ENCODE peak calls at places on chromosomes 3 and 15, in five cellular contexts. One of them, this sample, is unnamed.

GRCh38 chr3:78177780-78178179 is 1137.9 kb downstream of the ROBO2 start:
- DNase-seq in colonic mucosa: no peak
- DNase-seq in endodermal cell: no peak
- DNase-seq in ascending aorta: no peak
- DNase-seq in brain microvascular endothelial cell: no peak
- DNase-seq in this sample: no peak

GRCh38 chr15:68379058-68379758 is 52.8 kb downstream of the ITGA11 start:
- DNase-seq in colonic mucosa: no peak
- DNase-seq in endodermal cell: no peak
- DNase-seq in ascending aorta: peak; percentile 35
- DNase-seq in brain microvascular endothelial cell: no peak
- DNase-seq in this sample: peak; percentile 17

GRCh38 chr3:12994607-12995388 is 78.4 kb downstream of the IQSEC1 start:
- DNase-seq in colonic mucosa: peak; percentile 88
- DNase-seq in endodermal cell: peak; percentile 97
- DNase-seq in ascending aorta: peak; percentile 94
- DNase-seq in brain microvascular endothelial cell: peak; percentile 53
- DNase-seq in this sample: peak; percentile 92

GRCh38 chr15:50250789-50251394 is 14.6 kb downstream of the HDC start:
- DNase-seq in colonic mucosa: no peak
- DNase-seq in endodermal cell: peak; percentile 1
- DNase-seq in ascending aorta: no peak
- DNase-seq in brain microvascular endothelial cell: no peak
- DNase-seq in this sample: no peak

GRCh38 chr3:8319935-8320634 is 181.5 kb upstream of the LMCD1 start:
- DNase-seq in colonic mucosa: no peak
- DNase-seq in endodermal cell: no peak
- DNase-seq in ascending aorta: no peak
- DNase-seq in brain microvascular endothelial cell: peak; percentile 67
- DNase-seq in this sample: no peak

GRCh38 chr3:191901746-191902145 is 440.8 kb downstream of the PYDC2 start:
- DNase-seq in colonic mucosa: no peak
- DNase-seq in endodermal cell: no peak
- DNase-seq in ascending aorta: no peak
- DNase-seq in brain microvascular endothelial cell: no peak
- DNase-seq in this sample: no peak

GRCh38 chr3:69406156-69406555 is 20.3 kb upstream of the FRMD4B start:
- DNase-seq in colonic mucosa: no peak
- DNase-seq in endodermal cell: no peak
- DNase-seq in ascending aorta: no peak
- DNase-seq in brain microvascular endothelial cell: no peak
- DNase-seq in this sample: no peak

GRCh38 chr15:67967871-67968423 is 86.2 kb upstream of the PIAS1 start:
- DNase-seq in colonic mucosa: peak; percentile 74
- DNase-seq in endodermal cell: peak; percentile 88
- DNase-seq in ascending aorta: peak; percentile 89
- DNase-seq in brain microvascular endothelial cell: peak; percentile 35
- DNase-seq in this sample: peak; percentile 76

GRCh38 chr3:27357665-27358258 is 11.4 kb downstream of the NEK10 start:
- DNase-seq in colonic mucosa: peak; percentile 74
- DNase-seq in endodermal cell: peak; percentile 86
- DNase-seq in ascending aorta: no peak
- DNase-seq in brain microvascular endothelial cell: peak; percentile 43
- DNase-seq in this sample: peak; percentile 62

GRCh38 chr15:35885870-35886269 is 339.9 kb upstream of the DPH6 start:
- DNase-seq in colonic mucosa: no peak
- DNase-seq in endodermal cell: no peak
- DNase-seq in ascending aorta: no peak
- DNase-seq in brain microvascular endothelial cell: no peak
- DNase-seq in this sample: no peak

GRCh38 chr3:42539871-42540714 is 37.6 kb downstream of the VIPR1 start:
- DNase-seq in colonic mucosa: peak; percentile 89
- DNase-seq in endodermal cell: peak; percentile 96
- DNase-seq in ascending aorta: no peak
- DNase-seq in brain microvascular endothelial cell: no peak
- DNase-seq in this sample: peak; percentile 79

GRCh38 chr3:14517601-14518431 is 22.3 kb downstream of the GRIP2 start:
- DNase-seq in colonic mucosa: no peak
- DNase-seq in endodermal cell: peak; percentile 45
- DNase-seq in ascending aorta: no peak
- DNase-seq in brain microvascular endothelial cell: no peak
- DNase-seq in this sample: no peak

GRCh38 chr3:55143928-55144671 is 216.2 kb upstream of the LRTM1 start:
- DNase-seq in colonic mucosa: no peak
- DNase-seq in endodermal cell: no peak
- DNase-seq in ascending aorta: no peak
- DNase-seq in brain microvascular endothelial cell: peak; percentile 73
- DNase-seq in this sample: no peak

GRCh38 chr15:71296032-71296686 is 180.9 kb downstream of the THSD4 start:
- DNase-seq in colonic mucosa: peak; percentile 68
- DNase-seq in endodermal cell: no peak
- DNase-seq in ascending aorta: no peak
- DNase-seq in brain microvascular endothelial cell: peak; percentile 70
- DNase-seq in this sample: no peak

GRCh38 chr15:75030023-75030413 is 6.6 kb downstream of the PPCDC start:
- DNase-seq in colonic mucosa: no peak
- DNase-seq in endodermal cell: no peak
- DNase-seq in ascending aorta: peak; percentile 86
- DNase-seq in brain microvascular endothelial cell: no peak
- DNase-seq in this sample: no peak

GRCh38 chr15:39535466-39535865 is 45.4 kb upstream of the THBS1 start:
- DNase-seq in colonic mucosa: no peak
- DNase-seq in endodermal cell: no peak
- DNase-seq in ascending aorta: no peak
- DNase-seq in brain microvascular endothelial cell: no peak
- DNase-seq in this sample: no peak

GRCh38 chr15:29613951-29614382 is 208.3 kb downstream of the TJP1 start:
- DNase-seq in colonic mucosa: no peak
- DNase-seq in endodermal cell: peak; percentile 84
- DNase-seq in ascending aorta: no peak
- DNase-seq in brain microvascular endothelial cell: no peak
- DNase-seq in this sample: no peak

GRCh38 chr15:73886717-73887345 is 13.5 kb downstream of the TBC1D21 start:
- DNase-seq in colonic mucosa: no peak
- DNase-seq in endodermal cell: no peak
- DNase-seq in ascending aorta: no peak
- DNase-seq in brain microvascular endothelial cell: no peak
- DNase-seq in this sample: no peak

GRCh38 chr3:47895241-47895640 is 92.3 kb downstream of the DHX30 start:
- DNase-seq in colonic mucosa: no peak
- DNase-seq in endodermal cell: no peak
- DNase-seq in ascending aorta: no peak
- DNase-seq in brain microvascular endothelial cell: no peak
- DNase-seq in this sample: no peak

GRCh38 chr3:47889001-47889757 is 86.2 kb downstream of the DHX30 start:
- DNase-seq in colonic mucosa: no peak
- DNase-seq in endodermal cell: no peak
- DNase-seq in ascending aorta: no peak
- DNase-seq in brain microvascular endothelial cell: no peak
- DNase-seq in this sample: no peak

GRCh38 chr3:47890037-47890831 is 87.3 kb downstream of the DHX30 start:
- DNase-seq in colonic mucosa: no peak
- DNase-seq in endodermal cell: no peak
- DNase-seq in ascending aorta: no peak
- DNase-seq in brain microvascular endothelial cell: no peak
- DNase-seq in this sample: no peak

GRCh38 chr3:47892284-47892683 is 89.3 kb downstream of the DHX30 start:
- DNase-seq in colonic mucosa: no peak
- DNase-seq in endodermal cell: no peak
- DNase-seq in ascending aorta: no peak
- DNase-seq in brain microvascular endothelial cell: no peak
- DNase-seq in this sample: no peak

GRCh38 chr3:47890832-47891620 is 88.1 kb downstream of the DHX30 start:
- DNase-seq in colonic mucosa: no peak
- DNase-seq in endodermal cell: no peak
- DNase-seq in ascending aorta: no peak
- DNase-seq in brain microvascular endothelial cell: no peak
- DNase-seq in this sample: no peak
- H3K27ac ChIP-seq in colonic mucosa: no peak overlapping the region
- H3K27ac ChIP-seq in endodermal cell: peak overlapping the region; percentile 99
- H3K27ac ChIP-seq in ascending aorta: peak overlapping the region; percentile 41
- H3K27ac ChIP-seq in brain microvascular endothelial cell: no peak overlapping the region
- H3K27ac ChIP-seq in this sample: peak overlapping the region; percentile 55

GRCh38 chr15:43516801-43517353 is 531 bp upstream of the MAP1A start:
- DNase-seq in colonic mucosa: no peak
- DNase-seq in endodermal cell: no peak
- DNase-seq in ascending aorta: no peak
- DNase-seq in brain microvascular endothelial cell: peak; percentile 59
- DNase-seq in this sample: no peak
- H3K4me3 ChIP-seq in colonic mucosa: no peak overlapping the region
- H3K4me3 ChIP-seq in endodermal cell: no peak overlapping the region
- H3K4me3 ChIP-seq in ascending aorta: peak overlapping the region; percentile 75
- H3K4me3 ChIP-seq in brain microvascular endothelial cell: peak overlapping the region; percentile 74
- H3K4me3 ChIP-seq in this sample: peak overlapping the region; percentile 47

DNA sequence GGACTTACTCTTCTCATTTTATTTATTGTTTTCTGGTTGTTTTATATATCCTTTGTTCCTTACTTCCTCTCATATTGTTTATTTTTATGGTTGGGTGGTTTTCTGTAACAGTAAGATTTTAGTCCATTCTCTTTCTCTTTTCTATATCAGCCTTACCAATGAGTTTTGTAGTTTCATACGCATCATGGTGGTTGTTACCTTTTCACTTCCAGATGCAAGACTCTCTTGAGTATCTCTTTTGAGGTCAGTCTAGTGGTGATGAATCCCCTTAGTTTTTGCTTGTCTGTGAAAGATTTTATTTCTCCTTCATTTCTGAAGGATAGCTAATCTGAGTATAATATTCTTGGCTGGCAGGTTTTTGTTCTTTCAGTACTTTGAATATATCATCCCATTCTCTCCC is 57.1 kb upstream of the MFGE8 start:
- DNase-seq in colonic mucosa: no peak
- DNase-seq in endodermal cell: no peak
- DNase-seq in ascending aorta: no peak
- DNase-seq in brain microvascular endothelial cell: no peak
- DNase-seq in this sample: no peak
- H3K27ac ChIP-seq in colonic mucosa: no peak overlapping the region
- H3K27ac ChIP-seq in endodermal cell: no peak overlapping the region
- H3K27ac ChIP-seq in ascending aorta: no peak overlapping the region
- H3K27ac ChIP-seq in brain microvascular endothelial cell: no peak overlapping the region
- H3K27ac ChIP-seq in this sample: no peak overlapping the region

DNA sequence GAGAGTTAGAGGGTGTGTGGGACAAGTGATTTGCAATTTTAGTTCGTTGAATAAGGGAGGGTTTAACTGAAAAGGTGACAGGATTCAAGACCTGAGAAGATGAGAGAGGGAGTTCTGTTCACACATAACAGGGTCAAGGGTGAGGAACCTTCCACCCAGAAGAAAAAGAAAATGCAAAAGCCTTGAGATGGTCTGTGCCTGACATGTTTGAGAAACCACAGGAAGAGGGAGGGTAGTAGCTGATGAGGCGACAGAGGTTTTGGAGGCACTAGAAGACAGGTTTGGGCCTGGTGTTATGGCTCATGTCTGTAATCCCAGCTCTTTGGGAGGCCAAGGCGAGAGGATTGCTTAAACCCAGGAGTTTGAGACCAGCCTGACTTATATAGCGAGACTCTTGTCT is 616 bp upstream of the SLC25A20 start:
- DNase-seq in colonic mucosa: no peak
- DNase-seq in endodermal cell: no peak
- DNase-seq in ascending aorta: no peak
- DNase-seq in brain microvascular endothelial cell: no peak
- DNase-seq in this sample: no peak
- H3K4me3 ChIP-seq in colonic mucosa: peak overlapping the region; percentile 71
- H3K4me3 ChIP-seq in endodermal cell: peak overlapping the region; percentile 90
- H3K4me3 ChIP-seq in ascending aorta: peak overlapping the region; percentile 74
- H3K4me3 ChIP-seq in brain microvascular endothelial cell: no peak overlapping the region
- H3K4me3 ChIP-seq in this sample: peak overlapping the region; percentile 71

GRCh38 chr3:172678068-172678467 is 32.8 kb downstream of the NCEH1 start:
- DNase-seq in colonic mucosa: no peak
- DNase-seq in endodermal cell: no peak
- DNase-seq in ascending aorta: no peak
- DNase-seq in brain microvascular endothelial cell: no peak
- DNase-seq in this sample: no peak

GRCh38 chr3:172676208-172676920 is 34.5 kb downstream of the NCEH1 start:
- DNase-seq in colonic mucosa: no peak
- DNase-seq in endodermal cell: peak; percentile 58
- DNase-seq in ascending aorta: no peak
- DNase-seq in brain microvascular endothelial cell: no peak
- DNase-seq in this sample: no peak

GRCh38 chr3:172679599-172679998 is 31.3 kb downstream of the NCEH1 start:
- DNase-seq in colonic mucosa: no peak
- DNase-seq in endodermal cell: no peak
- DNase-seq in ascending aorta: no peak
- DNase-seq in brain microvascular endothelial cell: no peak
- DNase-seq in this sample: no peak

GRCh38 chr3:172673210-172673679 is 37.6 kb downstream of the NCEH1 start:
- DNase-seq in colonic mucosa: peak; percentile 89
- DNase-seq in endodermal cell: peak; percentile 89
- DNase-seq in ascending aorta: no peak
- DNase-seq in brain microvascular endothelial cell: peak; percentile 78
- DNase-seq in this sample: peak; percentile 73

DNA sequence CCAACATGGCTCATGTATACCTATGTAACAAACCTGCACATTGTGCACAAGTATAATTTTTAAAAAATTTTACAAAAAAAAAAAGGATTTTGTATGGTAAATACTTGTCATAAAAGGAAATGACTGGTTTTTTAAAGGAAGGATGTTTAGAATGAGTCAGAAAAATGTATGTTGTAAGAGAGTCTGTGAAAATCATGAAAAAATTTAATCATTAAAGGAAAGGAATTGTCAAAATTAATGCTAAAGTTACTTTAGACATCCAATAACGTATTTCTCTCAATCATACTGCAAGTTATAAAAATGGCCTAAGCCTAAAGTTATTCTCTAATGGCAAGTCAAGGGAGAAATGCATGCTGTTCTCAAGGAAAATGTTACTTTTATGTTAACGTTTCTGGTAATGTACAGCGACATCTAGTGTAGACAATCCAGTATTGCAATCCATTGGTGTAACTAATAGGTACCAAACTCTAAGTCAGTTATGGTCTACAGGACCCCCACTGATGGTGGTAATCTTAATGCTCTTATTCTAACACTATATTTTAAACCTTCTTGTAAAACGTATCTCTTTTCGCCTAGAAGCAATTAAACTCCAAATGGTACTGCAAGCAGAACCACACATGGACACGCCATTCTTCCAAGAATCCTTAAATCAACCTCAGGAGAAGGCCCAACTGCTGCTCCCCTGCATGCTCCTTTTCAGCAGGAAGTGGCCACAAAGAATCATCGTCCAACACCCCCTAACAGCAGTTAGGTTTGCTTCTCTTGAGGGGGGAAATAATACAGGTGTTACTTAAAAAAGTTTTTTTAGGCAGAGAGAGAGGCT is 35.3 kb downstream of the NCEH1 start:
- DNase-seq in colonic mucosa: no peak
- DNase-seq in endodermal cell: peak; percentile 47
- DNase-seq in ascending aorta: no peak
- DNase-seq in brain microvascular endothelial cell: peak; percentile 44
- DNase-seq in this sample: no peak
- H3K27ac ChIP-seq in colonic mucosa: no peak overlapping the region
- H3K27ac ChIP-seq in endodermal cell: no peak overlapping the region
- H3K27ac ChIP-seq in ascending aorta: no peak overlapping the region
- H3K27ac ChIP-seq in brain microvascular endothelial cell: peak overlapping the region; percentile 41
- H3K27ac ChIP-seq in this sample: no peak overlapping the region

This sample was measured in stomach.